ENCODE peak calls at places on chromosome 2, in five cellular contexts. B, L, K, E and F are unnamed samples.

GRCh38 chr2:3223080-3223923 is 154.3 kb downstream of the EIPR1 start:
- DNase-seq in B (no peak), L (no peak), K (no peak), E (peak), F (no peak)

GRCh38 chr2:9539530-9539929 is 16.1 kb downstream of the ADAM17 start:
- DNase-seq in B (no peak), L (no peak), K (no peak), E (no peak), F (no peak)

GRCh38 chr2:120472891-120473309 is 127.0 kb downstream of the INHBB start:
- DNase-seq in B (no peak), L (no peak), K (no peak), E (no peak), F (no peak)

GRCh38 chr2:8541223-8541622 is 140.6 kb upstream of the ID2 start:
- DNase-seq in B (no peak), L (no peak), K (no peak), E (no peak), F (no peak)

GRCh38 chr2:18433872-18434271 is 126.6 kb downstream of the RDH14 start:
- DNase-seq in B (no peak), L (no peak), K (no peak), E (no peak), F (no peak)

GRCh38 chr2:73998933-73999332 is 14.2 kb downstream of the TET3 start:
- DNase-seq in B (no peak), L (no peak), K (no peak), E (no peak), F (no peak)

GRCh38 chr2:57139179-57139578 is 907.4 kb upstream of the VRK2 start:
- DNase-seq in B (no peak), L (no peak), K (no peak), E (no peak), F (no peak)

GRCh38 chr2:28970464-28971160 is 10.5 kb upstream of the TOGARAM2 start:
- DNase-seq in B (no peak), L (no peak), K (no peak), E (no peak), F (no peak)

GRCh38 chr2:48482774-48483173 is 47.2 kb upstream of the STON1 start:
- DNase-seq in B (no peak), L (no peak), K (no peak), E (no peak), F (no peak)

GRCh38 chr2:25311866-25312575 is 29.7 kb downstream of the DNMT3A start:
- DNase-seq in B (no peak), L (peak), K (no peak), E (no peak), F (peak)

GRCh38 chr2:158481116-158481515 is 24.4 kb downstream of the PKP4 start:
- DNase-seq in B (no peak), L (no peak), K (no peak), E (no peak), F (no peak)

GRCh38 chr2:64606495-64607363 is 47.0 kb downstream of the SERTAD2 start:
- DNase-seq in B (peak), L (peak), K (no peak), E (peak), F (peak)

GRCh38 chr2:166895243-166895642 is 7.0 kb downstream of the XIRP2 start:
- DNase-seq in B (no peak), L (no peak), K (no peak), E (no peak), F (no peak)

GRCh38 chr2:43810427-43810826 is 28.2 kb downstream of the ABCG5 start:
- DNase-seq in B (no peak), L (no peak), K (no peak), E (no peak), F (no peak)

GRCh38 chr2:31729442-31730092 is 148.8 kb upstream of the SRD5A2 start:
- DNase-seq in B (peak), L (no peak), K (no peak), E (peak), F (peak)

GRCh38 chr2:44166096-44166495 is 2.6 kb upstream of the PPM1B start:
- DNase-seq in B (no peak), L (peak), K (peak), E (no peak), F (no peak)

GRCh38 chr2:186894478-186894877 is 45.5 kb upstream of the ZSWIM2 start:
- DNase-seq in B (no peak), L (no peak), K (no peak), E (no peak), F (no peak)

GRCh38 chr2:75481041-75481836 is 79.5 kb downstream of the EVA1A start:
- DNase-seq in B (peak), L (no peak), K (no peak), E (no peak), F (peak)

DNA sequence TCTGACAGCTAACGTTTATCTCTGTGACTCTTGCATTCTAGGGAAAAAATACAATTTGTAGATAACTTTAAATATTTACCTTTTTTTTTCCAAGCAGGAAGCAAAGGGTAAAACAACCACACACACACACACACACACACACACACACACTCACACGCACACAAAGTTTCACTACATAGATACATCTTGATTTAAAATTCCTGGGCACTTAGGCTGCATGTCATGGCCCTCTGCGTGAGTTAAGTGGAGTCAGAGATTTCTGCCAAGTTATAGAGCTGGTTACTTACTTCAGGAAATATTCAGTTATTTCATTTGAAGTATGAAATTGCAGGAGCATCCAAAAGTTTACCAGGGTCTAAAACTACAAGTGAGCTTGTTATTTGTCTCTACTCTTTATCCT is 612.0 kb downstream of the IRS1 start:
- DNase-seq in B (no peak), L (no peak), K (no peak), E (no peak), F (no peak)
- TF ChIP-seq ATF2 in B (no peak), L (no peak), K (no peak), E (no peak), F (no peak)

GRCh38 chr2:176202491-176202890 is 14.0 kb downstream of the HOXD1 start:
- DNase-seq in B (no peak), L (no peak), K (no peak), E (no peak), F (no peak)
- TF ChIP-seq ATF2 in B (no peak), L (no peak), K (no peak), E (no peak), F (no peak)

DNA sequence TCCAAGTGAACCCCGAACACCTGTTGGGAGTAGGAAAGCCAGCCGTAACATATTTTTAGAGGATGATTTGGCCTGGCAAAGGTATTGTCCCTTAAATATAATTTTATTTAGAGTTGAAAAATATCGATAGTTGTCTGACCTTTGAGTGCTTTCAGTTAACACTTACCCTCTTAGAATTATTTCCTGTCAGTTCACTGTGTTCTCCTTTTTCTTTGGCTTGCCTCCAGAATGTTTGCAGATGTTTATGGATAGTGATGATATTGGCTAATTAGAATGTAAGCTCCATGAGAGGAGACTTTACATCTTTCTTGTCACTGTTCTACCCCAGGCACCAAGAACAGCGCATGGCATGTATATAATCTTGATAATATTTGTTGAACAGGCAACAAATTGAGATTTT is 19.8 kb downstream of the PIKFYVE start:
- DNase-seq in B (no peak), L (no peak), K (no peak), E (no peak), F (no peak)
- TF ChIP-seq ATF2 in B (no peak), L (no peak), K (no peak), E (no peak), F (no peak)

DNA sequence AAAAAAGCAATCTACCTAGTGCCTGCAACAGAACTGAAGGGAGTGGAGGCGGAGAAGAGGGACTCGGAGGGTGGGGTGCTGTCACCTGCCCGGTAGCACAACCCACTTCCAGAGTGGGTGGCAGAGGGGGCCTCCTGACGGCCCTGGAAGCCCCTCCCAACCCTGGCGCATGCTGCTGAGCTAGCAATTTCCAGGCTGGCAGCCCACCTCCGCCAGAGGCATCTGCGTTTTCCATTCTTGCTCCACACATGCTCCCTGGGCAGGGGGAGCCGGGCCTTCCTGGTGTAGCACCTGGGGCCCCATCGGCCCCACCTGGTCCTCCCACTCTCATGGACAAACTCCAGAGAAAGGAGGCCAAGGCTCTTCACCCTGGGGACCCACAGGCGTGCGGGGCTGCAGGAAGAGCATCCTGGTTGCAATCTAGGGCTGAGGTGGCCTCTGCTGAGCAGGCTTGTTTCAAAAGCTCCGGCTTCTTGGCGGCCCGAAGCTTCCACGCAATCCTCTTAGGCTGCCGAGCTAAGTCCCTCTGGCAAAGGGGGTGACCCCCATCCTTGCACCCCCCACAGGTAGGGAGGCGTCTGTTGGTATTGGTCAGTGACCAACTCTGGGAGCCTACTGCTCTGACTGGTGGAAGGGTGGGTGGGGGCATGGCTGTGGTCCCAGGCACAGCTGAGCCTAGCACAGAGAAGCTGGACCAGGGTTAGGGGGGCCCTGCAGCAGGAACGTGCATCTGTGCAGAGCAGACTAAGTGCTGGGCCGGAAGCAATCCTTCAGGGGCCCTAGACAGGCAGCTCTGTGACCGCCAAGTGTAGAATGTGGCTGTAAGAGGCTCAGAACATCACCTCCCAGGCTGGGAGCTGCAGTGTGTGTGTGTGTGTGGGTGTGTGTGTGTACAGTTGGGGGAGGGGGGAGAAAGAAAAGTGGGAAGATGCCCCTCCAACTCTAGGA is 2.6 kb downstream of the HS6ST1 start:
- DNase-seq in B (no peak), L (no peak), K (no peak), E (no peak), F (no peak)
- TF ChIP-seq ATF2 in B (no peak), L (no peak), K (no peak), E (no peak), F (no peak)

GRCh38 chr2:207103132-207103531 is 62.6 kb downstream of the KLF7 start:
- DNase-seq in B (no peak), L (no peak), K (no peak), E (no peak), F (no peak)
- TF ChIP-seq ATF2 in B (no peak), L (no peak), K (no peak), E (no peak), F (no peak)

GRCh38 chr2:102662861-102663260 is 43.5 kb downstream of the SLC9A2 start:
- DNase-seq in B (no peak), L (no peak), K (no peak), E (no peak), F (no peak)
- TF ChIP-seq ATF2 in B (no peak), L (no peak), K (no peak), E (no peak), F (no peak)

DNA sequence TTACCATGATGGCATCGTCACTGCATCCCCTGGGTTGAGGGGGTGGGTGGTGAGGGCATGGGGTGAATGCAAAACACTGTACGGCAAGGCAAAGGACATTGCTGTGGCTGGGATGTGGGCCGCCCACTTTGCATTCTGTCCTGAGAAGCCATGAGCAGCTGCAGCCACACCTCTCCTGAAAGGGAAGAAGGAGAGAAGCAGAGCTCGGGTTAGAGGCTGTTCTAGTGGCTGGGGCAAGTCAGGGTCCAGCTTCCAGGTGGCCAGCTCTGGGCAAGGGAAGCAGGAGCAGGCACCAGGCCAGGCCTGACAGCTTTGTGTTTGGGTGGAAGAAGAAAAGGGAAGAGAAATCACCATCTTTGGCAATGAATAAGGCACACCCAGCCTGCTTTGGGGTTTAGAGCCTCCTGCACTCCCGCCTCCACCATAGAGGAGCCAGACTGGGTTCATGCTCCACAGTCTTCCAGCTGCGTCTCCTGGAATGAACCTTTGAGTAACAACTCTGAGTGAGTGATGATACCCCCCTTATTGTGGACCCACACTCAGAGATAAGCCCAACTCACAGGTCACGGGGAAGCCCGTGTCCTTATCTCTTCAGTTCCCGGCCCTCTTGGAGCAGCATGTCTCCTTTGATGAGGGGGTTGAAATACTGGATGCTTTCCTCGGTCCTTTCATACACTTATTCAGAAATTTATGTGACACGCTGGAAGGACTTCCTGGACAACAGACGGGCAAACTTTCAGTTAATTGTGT is 63.5 kb downstream of the INPP4A start:
- DNase-seq in B (no peak), L (no peak), K (no peak), E (no peak), F (peak)
- TF ChIP-seq ATF2 in B (no peak), L (no peak), K (no peak), E (no peak), F (no peak)

DNA sequence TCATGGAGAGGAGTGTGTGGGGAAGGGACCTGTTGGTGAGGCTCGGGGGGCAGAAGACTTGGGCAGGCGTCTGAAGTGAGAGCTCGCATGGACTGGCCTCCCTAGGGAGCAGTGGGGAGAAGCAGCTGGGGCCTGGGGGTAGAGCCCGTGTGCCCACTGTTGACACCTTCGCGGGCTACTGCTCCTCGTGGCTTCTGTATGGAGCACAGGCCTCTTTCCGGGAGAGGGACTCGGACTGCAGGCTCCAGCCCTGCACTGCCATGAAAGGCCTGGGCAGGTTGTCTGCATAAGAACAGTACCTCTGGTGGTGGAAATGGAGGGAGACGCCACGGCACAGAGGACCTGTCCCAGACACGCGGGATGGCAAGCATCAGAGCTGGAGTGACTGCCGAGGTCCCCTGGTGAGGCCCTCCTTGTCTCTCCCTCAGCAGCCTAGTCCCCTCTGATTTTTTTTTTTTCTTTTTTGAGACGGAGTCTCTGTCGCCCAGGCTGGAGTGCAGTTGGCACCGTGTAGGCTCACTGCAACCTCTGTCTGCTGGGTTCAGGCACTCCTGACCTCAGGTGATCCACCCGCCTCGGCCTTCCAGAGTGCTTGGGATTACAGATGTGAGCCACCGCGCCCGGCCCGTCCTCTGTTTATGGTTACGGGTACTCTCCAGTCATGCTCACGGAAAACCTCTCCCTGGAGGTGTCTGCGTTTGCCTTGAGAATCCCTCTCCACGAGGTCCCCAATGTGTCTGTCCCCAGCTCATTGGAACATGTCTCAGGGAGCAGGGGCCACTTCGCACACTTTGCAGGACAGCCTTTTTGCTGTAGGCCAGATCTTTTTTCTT is 44.7 kb upstream of the PTMA start:
- DNase-seq in B (no peak), L (no peak), K (no peak), E (no peak), F (no peak)
- TF ChIP-seq ATF2 in B (no peak), L (no peak), K (no peak), E (no peak), F (no peak)